ENCODE peak calls at places on chromosomes 7 and 10, in five cellular contexts. E is kidney; O is mammary epithelial cell; M is IMR-90; R is CD4-positive, alpha-beta memory T cell. W is an unnamed sample.

GRCh38 chr10:8045728-8046494 is 8.6 kb upstream of the GATA3 start:
- DNase-seq in E (no peak), O (no peak), M (no peak), R (no peak), W (no peak)

GRCh38 chr10:59626523-59626869 is 83.2 kb downstream of the SLC16A9 start:
- DNase-seq in E (no peak), O (no peak), M (no peak), R (no peak), W (no peak)

GRCh38 chr7:95690367-95690947 is 81.9 kb upstream of the DYNC1I1 start:
- DNase-seq in E (no peak), O (peak), M (peak), R (no peak), W (peak)

GRCh38 chr7:111796671-111797070 is 234.4 kb upstream of the IMMP2L start:
- DNase-seq in E (no peak), O (peak), M (peak), R (no peak), W (peak)

GRCh38 chr7:90262438-90262837 is 17.5 kb downstream of the CFAP69 start:
- DNase-seq in E (no peak), O (peak), M (peak), R (no peak), W (peak)

GRCh38 chr10:62166331-62167154 is 102.1 kb downstream of the RTKN2 start:
- DNase-seq in E (peak), O (no peak), M (peak), R (no peak), W (no peak)

GRCh38 chr10:44913312-44914079 is 2.4 kb downstream of the TMEM72 start:
- DNase-seq in E (no peak), O (no peak), M (no peak), R (no peak), W (no peak)

GRCh38 chr10:103695584-103696005 is 159.8 kb downstream of the SH3PXD2A start:
- DNase-seq in E (no peak), O (no peak), M (no peak), R (no peak), W (peak)

GRCh38 chr10:116960066-116960465 is 44.9 kb downstream of the SHTN1 start:
- DNase-seq in E (no peak), O (no peak), M (peak), R (no peak), W (peak)

GRCh38 chr10:93600446-93600860 is 582 bp downstream of the RBP4 start:
- DNase-seq in E (no peak), O (no peak), M (no peak), R (no peak), W (no peak)

GRCh38 chr7:43655584-43655983 is 72.7 kb downstream of the STK17A start:
- DNase-seq in E (no peak), O (no peak), M (no peak), R (no peak), W (no peak)

GRCh38 chr10:96951954-96952353 is 119.9 kb downstream of the LCOR start:
- DNase-seq in E (no peak), O (no peak), M (no peak), R (no peak), W (no peak)

GRCh38 chr7:141737118-141737835 is 881 bp upstream of the SSBP1 start:
- DNase-seq in E (no peak), O (peak), M (no peak), R (peak), W (peak)

GRCh38 chr7:27901028-27901760 is 161.2 kb downstream of the TAX1BP1 start:
- DNase-seq in E (no peak), O (peak), M (peak), R (no peak), W (peak)

GRCh38 chr10:13891542-13892431 is 305.0 kb downstream of the PRPF18 start:
- DNase-seq in E (peak), O (no peak), M (no peak), R (peak), W (peak)

GRCh38 chr7:123647106-123647730 is 8.4 kb upstream of the LMOD2 start:
- DNase-seq in E (no peak), O (peak), M (no peak), R (no peak), W (no peak)

GRCh38 chr10:107126668-107127067 is 37.8 kb downstream of the SORCS1 start:
- DNase-seq in E (no peak), O (no peak), M (no peak), R (no peak), W (no peak)

GRCh38 chr10:60480865-60481563 is 91.3 kb upstream of the ANK3 start:
- DNase-seq in E (no peak), O (peak), M (peak), R (no peak), W (peak)

GRCh38 chr7:25752967-25753791 is 398.8 kb upstream of the NFE2L3 start:
- DNase-seq in E (no peak), O (peak), M (no peak), R (no peak), W (peak)

GRCh38 chr7:157022681-157023588 is 12.5 kb upstream of the MNX1 start:
- DNase-seq in E (peak), O (no peak), M (no peak), R (no peak), W (no peak)

GRCh38 chr10:126199221-126199998 is 188.9 kb downstream of the ADAM12 start:
- DNase-seq in E (no peak), O (no peak), M (peak), R (no peak), W (peak)

GRCh38 chr10:47374611-47375536 is 9.2 kb downstream of the ZNF488 start:
- DNase-seq in E (no peak), O (no peak), M (peak), R (no peak), W (peak)

GRCh38 chr10:95850791-95851190 is 57.0 kb upstream of the CC2D2B start:
- DNase-seq in E (no peak), O (no peak), M (no peak), R (no peak), W (no peak)

GRCh38 chr10:99467236-99467999 is 37.0 kb upstream of the GOT1 start:
- DNase-seq in E (no peak), O (peak), M (peak), R (no peak), W (no peak)

GRCh38 chr10:23585666-23586065 is 146.8 kb downstream of the OTUD1 start:
- DNase-seq in E (no peak), O (no peak), M (no peak), R (no peak), W (no peak)

GRCh38 chr7:101772508-101773306 is 44.7 kb upstream of the CUX1 start:
- DNase-seq in E (no peak), O (no peak), M (no peak), R (no peak), W (no peak)

GRCh38 chr7:33485746-33486491 is 356.6 kb downstream of the BBS9 start:
- DNase-seq in E (no peak), O (peak), M (peak), R (no peak), W (peak)

GRCh38 chr7:155230169-155230593 is 67.5 kb upstream of the INSIG1 start:
- DNase-seq in E (peak), O (peak), M (peak), R (no peak), W (peak)

GRCh38 chr10:15046626-15047025 is 2.9 kb downstream of the OLAH start:
- DNase-seq in E (peak), O (no peak), M (peak), R (no peak), W (peak)

GRCh38 chr10:101839421-101840063 is 4.1 kb downstream of the KCNIP2 start:
- DNase-seq in E (peak), O (peak), M (peak), R (peak), W (no peak)

GRCh38 chr10:118701529-118702323 is 53.0 kb downstream of the CACUL1 start:
- DNase-seq in E (no peak), O (no peak), M (peak), R (no peak), W (no peak)

DNA sequence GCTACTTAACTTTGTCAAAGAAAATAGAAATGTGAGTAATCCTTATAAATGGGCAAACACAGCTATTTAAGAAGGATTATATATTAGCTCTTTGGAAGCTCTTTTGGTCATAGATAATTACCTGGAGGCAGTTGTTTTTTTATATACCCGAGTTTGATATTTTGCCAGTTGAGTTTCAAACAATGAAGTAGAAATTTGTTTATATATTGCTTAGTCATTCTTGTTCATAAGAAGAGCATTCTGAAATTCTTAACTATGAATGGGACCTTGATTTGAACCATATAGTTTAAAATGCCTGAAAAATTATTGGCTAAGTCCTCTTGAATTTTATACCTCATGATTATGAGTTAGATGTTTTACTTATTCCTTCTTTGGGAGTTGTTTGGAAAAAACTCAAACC is 36.4 kb downstream of the MINPP1 start:
- DNase-seq in E (no peak), O (peak), M (peak), R (no peak), W (peak)
- H3K27ac ChIP-seq in E (no peak), O (no peak), M (no peak), R (no peak), W (peak)

GRCh38 chr7:45088821-45089313 is at the start of gene NACAD:
- DNase-seq in E (no peak), O (no peak), M (peak), R (no peak), W (no peak)

GRCh38 chr7:45089314-45089891 is 634 bp upstream of the NACAD start:
- DNase-seq in E (peak), O (peak), M (peak), R (peak), W (peak)

GRCh38 chr7:45087301-45088145 is 1.2 kb downstream of the NACAD start:
- DNase-seq in E (peak), O (no peak), M (no peak), R (no peak), W (no peak)

GRCh38 chr7:45086348-45087065 is 2.3 kb downstream of the NACAD start:
- DNase-seq in E (peak), O (no peak), M (no peak), R (no peak), W (no peak)

DNA sequence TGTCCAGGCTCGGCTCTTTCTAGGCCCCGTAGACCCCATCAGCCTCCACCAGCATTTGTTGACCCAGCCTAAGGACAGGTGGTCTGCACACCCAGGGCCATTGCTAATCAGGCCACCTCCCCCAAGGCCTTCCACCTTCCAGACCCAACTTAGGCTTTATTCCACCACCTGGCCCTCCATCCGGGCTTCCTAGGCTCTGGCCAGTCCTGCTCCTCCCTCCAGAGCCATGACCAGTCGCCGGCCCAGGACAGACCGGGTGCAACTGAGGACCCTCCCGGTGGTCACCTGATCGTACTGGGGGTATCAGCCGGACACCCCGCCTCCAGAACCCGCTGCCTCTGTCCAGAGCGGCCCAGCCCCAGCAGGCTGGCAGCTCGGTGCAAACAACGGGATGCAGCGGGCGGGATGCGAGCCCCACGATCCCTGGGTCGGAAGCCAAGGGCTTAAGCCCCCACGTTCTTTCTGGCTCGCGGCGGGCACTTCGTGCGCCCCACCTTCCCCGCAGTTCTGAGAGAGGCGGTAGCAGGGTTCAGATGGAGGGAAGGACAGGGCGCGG is 545 bp downstream of the NACAD start:
- DNase-seq in E (peak), O (no peak), M (no peak), R (no peak), W (no peak)
- H3K27ac ChIP-seq in E (no peak), O (no peak), M (no peak), R (no peak), W (no peak)

DNA sequence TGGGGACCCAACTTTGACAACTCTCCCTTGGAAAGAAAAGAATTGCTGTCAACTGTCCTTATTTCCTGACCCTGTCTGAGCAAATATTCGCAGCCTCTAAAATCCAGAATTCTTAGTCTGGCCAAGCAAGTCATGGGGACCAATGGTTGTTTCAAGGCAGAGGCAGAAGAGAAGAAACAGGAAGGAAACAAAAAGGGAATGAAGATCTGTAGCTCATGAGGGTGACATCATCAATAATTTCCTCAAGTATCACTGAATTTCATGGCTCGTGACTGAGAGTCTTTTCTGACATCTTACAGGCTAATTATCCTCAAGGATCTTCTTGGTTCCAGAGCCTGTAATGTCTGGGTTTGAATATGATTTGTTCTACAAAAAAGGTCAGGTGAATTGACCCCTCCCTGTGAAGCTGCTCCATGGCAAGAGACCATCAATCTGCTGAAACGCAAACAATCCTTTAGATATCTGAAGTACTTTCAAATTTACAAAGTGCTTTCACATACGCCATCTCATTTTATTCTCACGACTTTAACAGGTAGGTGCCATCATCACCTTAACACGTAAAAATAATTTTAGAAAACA is 5.8 kb downstream of the CDK6 start:
- DNase-seq in E (no peak), O (no peak), M (peak), R (no peak), W (peak)
- H3K27ac ChIP-seq in E (no peak), O (peak), M (peak), R (peak), W (peak)

DNA sequence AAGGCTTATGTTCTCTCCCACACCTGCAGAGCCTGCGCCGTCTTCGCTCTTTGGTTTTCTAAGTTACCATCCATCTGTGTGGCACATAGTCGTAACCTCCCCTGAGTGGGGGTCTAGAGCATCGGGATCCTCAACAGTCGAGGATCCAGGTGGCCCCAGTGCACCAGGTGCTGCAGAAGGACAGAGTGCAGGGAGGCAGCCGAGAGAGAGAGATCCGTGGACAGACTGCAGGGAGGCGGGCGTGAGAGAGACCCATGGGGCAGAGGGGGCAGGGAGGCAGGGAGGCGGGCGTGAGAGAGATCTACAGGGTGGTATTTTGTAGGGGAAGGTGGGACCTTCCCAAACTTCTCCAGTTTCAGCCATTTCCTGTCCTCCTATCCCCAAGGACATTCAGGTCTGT is 42.3 kb downstream of the PFKP start:
- DNase-seq in E (peak), O (no peak), M (no peak), R (no peak), W (no peak)
- H3K27ac ChIP-seq in E (no peak), O (no peak), M (no peak), R (no peak), W (no peak)

GRCh38 chr10:17025444-17026295 is 103.9 kb downstream of the CUBN start:
- DNase-seq in E (no peak), O (peak), M (peak), R (peak), W (peak)
- H3K27ac ChIP-seq in E (peak), O (peak), M (peak), R (peak), W (peak)

DNA sequence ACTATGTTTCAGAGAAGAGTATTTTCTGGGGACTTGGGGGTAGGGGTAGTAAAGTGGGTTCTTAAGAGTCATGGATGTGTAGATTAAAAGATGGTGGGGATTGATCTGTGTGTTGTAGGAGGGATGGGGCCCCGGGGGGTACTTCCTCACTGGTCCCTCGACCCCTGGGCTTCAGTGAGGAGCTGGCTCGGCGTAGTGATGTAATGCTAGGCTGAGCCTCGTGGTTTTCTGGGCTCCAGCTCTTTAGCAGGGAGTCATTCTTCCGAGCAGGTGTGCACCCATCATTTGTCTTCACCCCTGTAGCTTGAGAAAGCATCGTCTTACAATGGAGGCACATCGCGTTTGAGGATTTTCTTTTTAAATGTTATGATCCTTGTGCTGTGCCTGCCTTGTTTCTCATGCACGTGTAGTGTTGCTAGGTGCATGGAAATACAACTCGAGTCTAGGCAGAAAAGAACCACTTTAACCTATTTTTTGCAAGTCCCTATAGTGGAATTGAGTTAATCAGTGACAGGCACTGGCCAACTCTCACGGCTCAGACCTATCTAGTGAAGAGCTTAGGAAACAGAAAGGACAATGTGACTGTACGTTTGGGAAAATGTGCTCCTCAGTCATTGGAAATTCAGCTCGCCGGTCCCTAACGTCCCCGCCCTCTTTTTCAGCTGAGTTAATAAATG is 106.1 kb upstream of the BTBD16 start:
- DNase-seq in E (peak), O (no peak), M (no peak), R (no peak), W (no peak)
- H3K27ac ChIP-seq in E (no peak), O (no peak), M (no peak), R (no peak), W (no peak)

DNA sequence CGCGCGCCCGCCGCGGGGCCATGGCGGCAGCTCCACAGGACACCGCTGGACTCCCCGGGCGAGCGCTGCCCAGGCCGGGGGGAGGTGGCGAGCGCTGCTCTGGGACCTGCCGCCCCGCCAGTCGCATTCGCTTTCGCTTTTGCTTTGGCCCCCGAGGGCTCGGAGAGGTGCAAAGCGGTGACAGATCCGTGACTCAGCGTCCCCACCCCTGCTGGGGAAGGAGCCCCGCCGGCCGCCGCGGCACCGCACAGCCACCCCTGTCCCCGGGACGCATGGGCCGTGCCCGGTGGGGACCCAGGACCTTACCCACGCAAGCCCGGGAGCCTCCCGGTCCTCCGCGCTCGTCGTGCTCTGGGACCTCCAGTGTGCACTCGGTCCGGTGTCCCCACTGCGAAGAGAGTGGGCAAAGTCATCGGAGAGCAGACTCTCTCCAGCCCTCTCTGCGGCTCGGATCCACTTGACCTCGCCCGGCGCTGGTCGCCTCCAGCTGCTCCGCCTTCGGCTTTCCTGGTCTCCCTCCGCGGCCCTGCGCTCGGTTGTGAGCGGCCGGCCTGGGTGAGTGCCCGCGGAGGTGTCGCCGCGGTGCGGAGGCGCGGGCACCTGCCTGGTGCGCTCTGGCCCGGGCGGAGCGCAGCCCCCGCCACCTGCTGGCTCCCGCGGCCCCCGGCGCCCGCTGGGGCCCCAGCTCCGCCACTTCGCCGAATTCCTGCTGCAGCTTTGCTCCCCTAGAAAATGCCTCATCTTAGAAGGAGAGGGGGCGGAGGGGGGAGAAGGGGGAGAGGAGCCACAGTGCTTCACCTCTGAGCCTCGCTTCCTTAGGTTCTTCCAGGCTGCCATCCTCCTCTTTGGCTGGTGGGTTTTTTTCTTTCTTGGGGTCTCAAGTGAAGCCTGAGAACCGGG is at the start of gene IL15RA:
- DNase-seq in E (peak), O (peak), M (peak), R (peak), W (peak)
- H3K27ac ChIP-seq in E (peak), O (no peak), M (peak), R (peak), W (peak)

DNA sequence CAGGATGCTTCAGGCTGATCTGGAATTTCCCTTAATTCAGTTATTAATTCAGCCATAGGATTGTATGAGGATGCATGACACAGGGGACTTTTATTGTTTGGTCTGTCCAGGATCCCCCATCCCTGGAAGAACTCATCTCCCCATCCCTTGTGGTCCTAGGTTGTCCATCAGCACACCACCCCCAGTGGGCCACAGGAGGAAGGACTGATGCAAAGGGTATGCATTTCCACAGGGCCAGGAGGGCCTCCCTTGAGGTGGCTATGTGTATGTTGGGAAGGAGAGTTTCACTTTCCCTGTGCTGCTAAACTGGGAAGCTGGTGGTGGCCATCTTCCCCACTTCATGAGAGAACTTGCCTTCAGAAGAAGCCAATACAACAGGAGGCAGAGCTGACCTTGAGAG is 44.6 kb upstream of the GRB10 start:
- DNase-seq in E (no peak), O (no peak), M (no peak), R (no peak), W (no peak)
- H3K27ac ChIP-seq in E (no peak), O (peak), M (no peak), R (no peak), W (no peak)